ENCODE peak calls at places on chromosome 17, in six cellular contexts. One of them, this sample, is unnamed.
A peak's percentile ranks its signal among the peaks of the same experiment; 100 is the strongest.

GRCh38 chr17:46935658-46936266 is 12.8 kb downstream of the GOSR2 start:
- DNase-seq in GM12865: no peak
- DNase-seq in psoas muscle: no peak
- DNase-seq in fibroblast of pulmonary artery: peak; percentile 62
- DNase-seq in PC-9: no peak
- DNase-seq in dorsolateral prefrontal cortex: no peak
- DNase-seq in this sample: no peak

GRCh38 chr17:35709874-35710273 is 21.6 kb upstream of the RASL10B start:
- DNase-seq in GM12865: no peak
- DNase-seq in psoas muscle: no peak
- DNase-seq in PC-9: no peak
- DNase-seq in fibroblast of pulmonary artery: peak; percentile 51
- DNase-seq in dorsolateral prefrontal cortex: no peak
- DNase-seq in this sample: no peak

GRCh38 chr17:45912319-45912718 is 18.0 kb downstream of the MAPT start:
- DNase-seq in dorsolateral prefrontal cortex: no peak
- DNase-seq in GM12865: no peak
- DNase-seq in psoas muscle: no peak
- DNase-seq in fibroblast of pulmonary artery: no peak
- DNase-seq in PC-9: no peak
- DNase-seq in this sample: no peak

GRCh38 chr17:633641-634091 is 81.0 kb downstream of the VPS53 start:
- DNase-seq in GM12865: no peak
- DNase-seq in dorsolateral prefrontal cortex: no peak
- DNase-seq in PC-9: no peak
- DNase-seq in psoas muscle: no peak
- DNase-seq in fibroblast of pulmonary artery: peak; percentile 85
- DNase-seq in this sample: no peak

GRCh38 chr17:78526231-78527025 is 50.8 kb downstream of the DNAH17 start:
- DNase-seq in psoas muscle: no peak
- DNase-seq in fibroblast of pulmonary artery: no peak
- DNase-seq in PC-9: peak; percentile 83
- DNase-seq in dorsolateral prefrontal cortex: no peak
- DNase-seq in GM12865: no peak
- DNase-seq in this sample: peak; percentile 72

GRCh38 chr17:49776864-49777263 is 11.6 kb upstream of the KAT7 start:
- DNase-seq in GM12865: no peak
- DNase-seq in psoas muscle: no peak
- DNase-seq in dorsolateral prefrontal cortex: no peak
- DNase-seq in fibroblast of pulmonary artery: no peak
- DNase-seq in PC-9: no peak
- DNase-seq in this sample: no peak

GRCh38 chr17:82892869-82893565 is 53.2 kb upstream of the ZNF750 start:
- DNase-seq in dorsolateral prefrontal cortex: no peak
- DNase-seq in PC-9: no peak
- DNase-seq in GM12865: no peak
- DNase-seq in psoas muscle: no peak
- DNase-seq in fibroblast of pulmonary artery: no peak
- DNase-seq in this sample: no peak

GRCh38 chr17:36611345-36612072 is 10.1 kb downstream of the MRM1 start:
- DNase-seq in GM12865: no peak
- DNase-seq in PC-9: no peak
- DNase-seq in dorsolateral prefrontal cortex: no peak
- DNase-seq in fibroblast of pulmonary artery: peak; percentile 76
- DNase-seq in psoas muscle: no peak
- DNase-seq in this sample: no peak

GRCh38 chr17:47603830-47604229 is 45.9 kb upstream of the KPNB1 start:
- DNase-seq in GM12865: no peak
- DNase-seq in fibroblast of pulmonary artery: no peak
- DNase-seq in psoas muscle: no peak
- DNase-seq in PC-9: no peak
- DNase-seq in dorsolateral prefrontal cortex: no peak
- DNase-seq in this sample: no peak

GRCh38 chr17:50273654-50274040 is 619 bp upstream of the TMEM92 start:
- DNase-seq in dorsolateral prefrontal cortex: no peak
- DNase-seq in PC-9: no peak
- DNase-seq in GM12865: no peak
- DNase-seq in fibroblast of pulmonary artery: no peak
- DNase-seq in psoas muscle: no peak
- DNase-seq in this sample: peak; percentile 76

GRCh38 chr17:49359990-49360795 is 1.9 kb downstream of the ZNF652 start:
- DNase-seq in GM12865: peak; percentile 35
- DNase-seq in PC-9: no peak
- DNase-seq in psoas muscle: no peak
- DNase-seq in fibroblast of pulmonary artery: no peak
- DNase-seq in dorsolateral prefrontal cortex: no peak
- DNase-seq in this sample: no peak

GRCh38 chr17:58338454-58338841 is 9.9 kb upstream of the TSPOAP1 start:
- DNase-seq in psoas muscle: no peak
- DNase-seq in fibroblast of pulmonary artery: no peak
- DNase-seq in dorsolateral prefrontal cortex: no peak
- DNase-seq in GM12865: no peak
- DNase-seq in PC-9: no peak
- DNase-seq in this sample: no peak

GRCh38 chr17:78409191-78409621 is 30.8 kb downstream of the PGS1 start:
- DNase-seq in dorsolateral prefrontal cortex: no peak
- DNase-seq in GM12865: no peak
- DNase-seq in fibroblast of pulmonary artery: no peak
- DNase-seq in PC-9: no peak
- DNase-seq in psoas muscle: no peak
- DNase-seq in this sample: no peak

GRCh38 chr17:29572691-29573557 is 4.4 kb downstream of the TP53I13 start:
- DNase-seq in dorsolateral prefrontal cortex: peak; percentile 72
- DNase-seq in PC-9: peak; percentile 17
- DNase-seq in psoas muscle: peak; percentile 82
- DNase-seq in GM12865: peak; percentile 82
- DNase-seq in fibroblast of pulmonary artery: peak; percentile 59
- DNase-seq in this sample: peak; percentile 90

GRCh38 chr17:64161380-64161779 is 31.4 kb upstream of the ERN1 start:
- DNase-seq in psoas muscle: no peak
- DNase-seq in GM12865: no peak
- DNase-seq in dorsolateral prefrontal cortex: no peak
- DNase-seq in fibroblast of pulmonary artery: no peak
- DNase-seq in PC-9: no peak
- DNase-seq in this sample: no peak

GRCh38 chr17:79658811-79659207 is 48.0 kb upstream of the RBFOX3 start:
- DNase-seq in fibroblast of pulmonary artery: peak; percentile 24
- DNase-seq in GM12865: peak; percentile 17
- DNase-seq in dorsolateral prefrontal cortex: no peak
- DNase-seq in PC-9: no peak
- DNase-seq in psoas muscle: no peak
- DNase-seq in this sample: peak; percentile 86

GRCh38 chr17:50304781-50305404 is 30.6 kb downstream of the TMEM92 start:
- DNase-seq in fibroblast of pulmonary artery: peak; percentile 47
- DNase-seq in GM12865: no peak
- DNase-seq in PC-9: no peak
- DNase-seq in psoas muscle: no peak
- DNase-seq in dorsolateral prefrontal cortex: no peak
- DNase-seq in this sample: no peak

GRCh38 chr17:38556234-38556633 is 49.5 kb downstream of the SRCIN1 start:
- DNase-seq in GM12865: no peak
- DNase-seq in dorsolateral prefrontal cortex: no peak
- DNase-seq in psoas muscle: no peak
- DNase-seq in PC-9: peak; percentile 91
- DNase-seq in fibroblast of pulmonary artery: no peak
- DNase-seq in this sample: no peak

GRCh38 chr17:48641541-48642058 is 15.4 kb upstream of the HOXB9 start:
- DNase-seq in fibroblast of pulmonary artery: no peak
- DNase-seq in PC-9: no peak
- DNase-seq in dorsolateral prefrontal cortex: no peak
- DNase-seq in GM12865: no peak
- DNase-seq in psoas muscle: no peak
- DNase-seq in this sample: peak; percentile 78

GRCh38 chr17:18191071-18191667 is 7.5 kb downstream of the ALKBH5 start:
- DNase-seq in fibroblast of pulmonary artery: peak; percentile 34
- DNase-seq in psoas muscle: no peak
- DNase-seq in GM12865: no peak
- DNase-seq in dorsolateral prefrontal cortex: no peak
- DNase-seq in PC-9: no peak
- DNase-seq in this sample: no peak

GRCh38 chr17:2435181-2435741 is 34.4 kb upstream of the MNT start:
- DNase-seq in PC-9: no peak
- DNase-seq in dorsolateral prefrontal cortex: no peak
- DNase-seq in psoas muscle: no peak
- DNase-seq in fibroblast of pulmonary artery: peak; percentile 21
- DNase-seq in GM12865: no peak
- DNase-seq in this sample: peak; percentile 85

DNA sequence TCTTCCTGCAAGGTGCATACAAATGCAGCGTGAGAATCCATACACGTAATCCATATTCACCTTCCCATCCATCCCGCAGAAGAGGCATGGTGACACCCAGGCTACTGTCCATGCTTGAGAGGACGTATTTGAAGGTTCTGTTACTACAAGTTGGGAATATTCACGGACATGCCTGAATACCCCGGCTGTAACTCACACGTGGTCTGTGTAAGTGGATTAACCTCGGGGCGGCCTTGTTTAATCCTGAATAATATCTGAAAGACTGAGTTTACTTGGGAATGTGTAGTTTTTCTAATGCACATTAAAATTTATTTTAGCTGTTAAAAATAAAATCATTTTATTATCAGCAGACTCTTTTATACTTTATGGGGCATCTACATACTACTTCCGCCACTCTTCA is 13.1 kb downstream of the CPSF4L start:
- DNase-seq in GM12865: no peak
- DNase-seq in dorsolateral prefrontal cortex: no peak
- DNase-seq in psoas muscle: no peak
- DNase-seq in PC-9: no peak
- DNase-seq in fibroblast of pulmonary artery: no peak
- DNase-seq in this sample: no peak
- TF ChIP-seq CTCF in GM12865: no peak
- TF ChIP-seq CTCF in dorsolateral prefrontal cortex: no peak
- TF ChIP-seq CTCF in psoas muscle: no peak
- TF ChIP-seq CTCF in PC-9: no peak
- TF ChIP-seq CTCF in fibroblast of pulmonary artery: no peak
- TF ChIP-seq CTCF in this sample: no peak

DNA sequence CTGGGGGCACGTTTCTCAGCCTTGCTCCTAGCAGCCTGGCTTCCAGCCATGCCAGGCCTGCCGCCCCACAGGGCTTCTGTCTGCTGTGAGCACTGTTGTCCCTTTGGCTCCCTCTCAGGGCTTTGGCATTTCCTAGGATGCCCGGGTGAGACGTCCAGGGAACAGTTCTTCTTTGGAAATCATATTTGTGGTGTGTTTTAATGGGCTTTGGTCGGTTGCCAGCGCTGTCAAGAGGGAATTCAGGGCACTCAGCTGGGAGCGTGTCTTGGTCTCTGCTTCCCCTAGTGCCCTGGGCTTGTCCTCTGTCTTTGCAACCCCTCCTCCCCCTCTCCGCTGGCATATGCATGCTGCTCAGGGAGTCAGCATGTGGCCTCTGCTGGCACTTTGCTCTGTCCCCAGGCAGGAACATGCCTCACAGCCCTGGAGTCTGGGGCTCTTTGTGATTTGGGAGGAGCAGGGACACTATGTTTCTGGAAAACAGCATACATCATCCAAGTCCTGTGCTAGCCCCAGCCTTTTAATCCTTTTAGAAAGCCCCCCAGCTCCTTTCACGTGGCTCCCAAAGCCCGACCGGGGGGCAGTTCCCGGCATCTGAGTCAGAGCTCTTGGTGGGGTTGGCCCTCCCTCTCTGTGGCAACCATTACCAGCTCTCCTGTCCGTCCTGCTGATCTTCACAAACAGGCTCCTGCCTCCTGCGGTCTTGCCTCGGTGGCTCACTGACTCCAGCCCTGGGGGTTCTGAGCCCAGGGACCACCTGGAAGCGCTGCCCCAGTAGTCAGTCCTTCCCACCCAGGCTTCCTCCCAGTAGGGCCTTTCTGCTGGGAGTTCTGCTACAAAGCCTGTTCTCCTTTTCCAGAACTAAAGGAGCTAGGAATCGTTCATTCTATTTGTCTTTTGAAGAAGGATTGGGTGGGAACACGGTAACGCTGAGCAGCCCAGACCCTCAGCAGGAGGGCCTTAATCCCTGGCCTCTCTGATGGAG is 26.7 kb downstream of the SAP30BP start:
- DNase-seq in dorsolateral prefrontal cortex: peak; percentile 94
- DNase-seq in fibroblast of pulmonary artery: peak; percentile 69
- DNase-seq in psoas muscle: peak; percentile 78
- DNase-seq in PC-9: no peak
- DNase-seq in GM12865: no peak
- DNase-seq in this sample: peak; percentile 92
- H3K4me3 ChIP-seq in dorsolateral prefrontal cortex: no peak overlapping the region
- H3K4me3 ChIP-seq in fibroblast of pulmonary artery: no peak overlapping the region
- H3K4me3 ChIP-seq in psoas muscle: peak overlapping the region; percentile 10
- H3K4me3 ChIP-seq in PC-9: no peak overlapping the region
- H3K4me3 ChIP-seq in GM12865: no peak overlapping the region
- H3K4me3 ChIP-seq in this sample: no peak overlapping the region

GRCh38 chr17:67359960-67360817 is 6.2 kb downstream of the PSMD12 start:
- DNase-seq in dorsolateral prefrontal cortex: no peak
- DNase-seq in fibroblast of pulmonary artery: peak; percentile 42
- DNase-seq in psoas muscle: no peak
- DNase-seq in PC-9: no peak
- DNase-seq in GM12865: peak; percentile 53
- DNase-seq in this sample: peak; percentile 78
- TF ChIP-seq CTCF in dorsolateral prefrontal cortex: no peak
- TF ChIP-seq CTCF in fibroblast of pulmonary artery: peak; percentile 39
- TF ChIP-seq CTCF in psoas muscle: peak; percentile 8
- TF ChIP-seq CTCF in PC-9: no peak
- TF ChIP-seq CTCF in GM12865: peak; percentile 25
- TF ChIP-seq CTCF in this sample: peak; percentile 71

DNA sequence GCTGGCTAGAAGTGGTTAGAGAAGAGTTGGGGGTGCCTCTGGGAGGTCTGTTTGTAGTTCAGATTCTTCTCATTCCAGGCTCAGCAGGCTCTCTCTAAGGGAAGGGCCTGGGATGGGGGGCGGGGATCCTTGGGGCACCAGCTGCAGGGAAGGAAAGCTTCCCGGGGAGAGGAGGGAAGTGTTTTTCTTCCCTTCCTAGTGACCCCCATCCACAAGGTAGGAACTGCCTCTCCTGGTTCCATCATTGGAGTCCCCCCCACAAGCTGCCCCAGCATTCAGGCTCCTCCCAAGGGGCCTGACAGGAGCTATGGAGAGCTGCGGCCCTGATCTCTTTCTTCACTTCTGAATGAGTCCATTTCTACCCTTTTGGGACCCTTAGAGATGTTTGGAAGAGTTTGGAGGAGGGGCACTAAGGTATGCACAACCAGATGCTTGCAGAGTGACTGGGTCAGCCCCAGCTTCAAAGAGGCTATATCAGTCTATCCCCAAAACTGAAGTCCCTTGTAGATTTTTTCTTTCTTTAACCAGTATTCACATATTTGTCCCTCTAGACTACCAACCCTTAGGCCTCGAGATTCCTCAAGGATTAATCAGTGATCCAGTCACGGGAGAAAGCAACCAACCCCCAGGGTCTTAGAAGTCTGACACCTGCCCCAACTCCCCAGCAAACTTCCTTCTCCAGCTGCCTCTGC is 13.9 kb upstream of the FZD2 start:
- DNase-seq in psoas muscle: no peak
- DNase-seq in PC-9: peak; percentile 96
- DNase-seq in dorsolateral prefrontal cortex: no peak
- DNase-seq in fibroblast of pulmonary artery: peak; percentile 72
- DNase-seq in GM12865: no peak
- DNase-seq in this sample: peak; percentile 98
- H3K4me3 ChIP-seq in psoas muscle: no peak overlapping the region
- H3K4me3 ChIP-seq in PC-9: peak overlapping the region; percentile 8
- H3K4me3 ChIP-seq in dorsolateral prefrontal cortex: no peak overlapping the region
- H3K4me3 ChIP-seq in fibroblast of pulmonary artery: no peak overlapping the region
- H3K4me3 ChIP-seq in GM12865: no peak overlapping the region
- H3K4me3 ChIP-seq in this sample: peak overlapping the region; percentile 72

GRCh38 chr17:61322316-61323014 is 77.2 kb upstream of the TBX2 start:
- DNase-seq in GM12865: no peak
- DNase-seq in fibroblast of pulmonary artery: no peak
- DNase-seq in dorsolateral prefrontal cortex: no peak
- DNase-seq in PC-9: no peak
- DNase-seq in psoas muscle: no peak
- DNase-seq in this sample: no peak
- TF ChIP-seq CTCF in GM12865: no peak
- TF ChIP-seq CTCF in fibroblast of pulmonary artery: no peak
- TF ChIP-seq CTCF in dorsolateral prefrontal cortex: no peak
- TF ChIP-seq CTCF in PC-9: no peak
- TF ChIP-seq CTCF in psoas muscle: no peak
- TF ChIP-seq CTCF in this sample: no peak

This sample was measured in endodermal cell.